ENCODE peak calls at places on chromosomes 12 and 14, in eight cellular contexts. A, P, G, T, J, L, F and D are unnamed samples.
A peak's percentile ranks its signal among the peaks of the same experiment; 100 is the strongest.

GRCh38 chr14:24982472-24983155 is 67.3 kb downstream of the STXBP6 start:
- DNase-seq in A (no peak), P (no peak), G (no peak), T (peak; percentile 69), J (no peak), L (no peak), F (no peak), D (no peak)

GRCh38 chr14:53953828-53954550 is 2.6 kb downstream of the BMP4 start:
- DNase-seq in A (peak; percentile 61), P (no peak), G (peak; percentile 38), T (peak; percentile 32), J (peak; percentile 48), L (no peak), F (no peak), D (peak; percentile 27)

GRCh38 chr14:105107351-105107750 is 42.1 kb upstream of the GPR132 start:
- DNase-seq in A (no peak), P (no peak), G (no peak), T (no peak), J (no peak), L (no peak), F (no peak), D (no peak)

GRCh38 chr14:93789366-93790130 is 1.3 kb upstream of the PRIMA1 start:
- DNase-seq in A (peak; percentile 42), P (no peak), G (no peak), T (no peak), J (no peak), L (no peak), F (no peak), D (peak; percentile 1)

GRCh38 chr12:130026608-130027176 is 122.9 kb upstream of the TMEM132D start:
- DNase-seq in A (peak; percentile 63), P (peak; percentile 35), G (no peak), T (peak; percentile 49), J (no peak), L (peak; percentile 54), F (no peak), D (no peak)

GRCh38 chr14:23299986-23300686 is 2.5 kb downstream of the PPP1R3E start:
- DNase-seq in A (no peak), P (no peak), G (no peak), T (no peak), J (no peak), L (no peak), F (no peak), D (peak; percentile 7)

GRCh38 chr14:102928412-102929348 is 6.2 kb downstream of the AMN start:
- DNase-seq in A (peak; percentile 91), P (peak; percentile 87), G (peak; percentile 58), T (no peak), J (peak; percentile 51), L (no peak), F (peak; percentile 69), D (peak; percentile 59)

GRCh38 chr14:39957987-39958386 is 525.8 kb upstream of the FBXO33 start:
- DNase-seq in A (no peak), P (no peak), G (no peak), T (no peak), J (no peak), L (no peak), F (no peak), D (no peak)

GRCh38 chr14:74502236-74503019 is 8.9 kb downstream of the ISCA2 start:
- DNase-seq in A (peak; percentile 69), P (no peak), G (no peak), T (peak; percentile 60), J (peak; percentile 32), L (peak; percentile 52), F (no peak), D (no peak)

GRCh38 chr12:25384954-25385216 is 134.2 kb upstream of the KRAS start:
- DNase-seq in A (no peak), P (no peak), G (no peak), T (no peak), J (no peak), L (no peak), F (no peak), D (no peak)

GRCh38 chr14:58733451-58734208 is 95.9 kb downstream of the DACT1 start:
- DNase-seq in A (no peak), P (no peak), G (no peak), T (no peak), J (no peak), L (no peak), F (no peak), D (no peak)

GRCh38 chr14:92613008-92613658 is 99.6 kb downstream of the RIN3 start:
- DNase-seq in A (peak; percentile 78), P (no peak), G (peak; percentile 33), T (peak; percentile 47), J (no peak), L (peak; percentile 24), F (peak; percentile 19), D (no peak)

GRCh38 chr14:96267916-96268315 is 11.9 kb downstream of the BDKRB1 start:
- DNase-seq in A (no peak), P (no peak), G (no peak), T (no peak), J (no peak), L (no peak), F (no peak), D (no peak)

GRCh38 chr14:36915089-36915488 is 253.4 kb downstream of the PAX9 start:
- DNase-seq in A (no peak), P (no peak), G (no peak), T (no peak), J (no peak), L (no peak), F (no peak), D (no peak)

GRCh38 chr12:19191563-19191962 is 62.0 kb downstream of the PLEKHA5 start:
- DNase-seq in A (no peak), P (no peak), G (no peak), T (no peak), J (no peak), L (no peak), F (no peak), D (no peak)

GRCh38 chr12:50639721-50640120 is 124.2 kb upstream of the ATF1 start:
- DNase-seq in A (no peak), P (no peak), G (no peak), T (no peak), J (no peak), L (no peak), F (no peak), D (no peak)

GRCh38 chr12:124236651-124237050 is 58.2 kb upstream of the RFLNA start:
- DNase-seq in A (no peak), P (no peak), G (no peak), T (no peak), J (no peak), L (no peak), F (no peak), D (peak; percentile 62)

GRCh38 chr12:6967548-6968100 is 2.8 kb downstream of the PHB2 start:
- DNase-seq in A (no peak), P (no peak), G (no peak), T (no peak), J (no peak), L (no peak), F (no peak), D (no peak)

GRCh38 chr12:96240656-96241055 is 46.5 kb downstream of the ELK3 start:
- DNase-seq in A (no peak), P (no peak), G (no peak), T (no peak), J (no peak), L (no peak), F (no peak), D (no peak)

GRCh38 chr12:94174576-94174975 is 26.2 kb downstream of the PLXNC1 start:
- DNase-seq in A (no peak), P (no peak), G (peak; percentile 37), T (no peak), J (no peak), L (no peak), F (no peak), D (no peak)

GRCh38 chr14:56118611-56119181 is 485 bp downstream of the PELI2 start:
- DNase-seq in A (peak; percentile 46), P (peak; percentile 44), G (peak; percentile 41), T (no peak), J (peak; percentile 38), L (no peak), F (peak; percentile 15), D (no peak)

GRCh38 chr14:60094306-60094897 is 2.7 kb downstream of the PCNX4 start:
- DNase-seq in A (peak; percentile 27), P (no peak), G (no peak), T (peak; percentile 16), J (no peak), L (peak; percentile 77), F (no peak), D (peak; percentile 50)

GRCh38 chr12:99334737-99335136 is 312.8 kb upstream of the GARIN6 start:
- DNase-seq in A (peak; percentile 9), P (no peak), G (no peak), T (no peak), J (no peak), L (no peak), F (no peak), D (no peak)

GRCh38 chr12:99332936-99333591 is 314.5 kb upstream of the GARIN6 start:
- DNase-seq in A (no peak), P (no peak), G (no peak), T (no peak), J (no peak), L (no peak), F (no peak), D (no peak)
- H3K27ac ChIP-seq in A (no peak overlapping the region), P (no peak overlapping the region), G (no peak overlapping the region), T (no peak overlapping the region), J (no peak overlapping the region), L (no peak overlapping the region), F (no peak overlapping the region), D (no peak overlapping the region)

GRCh38 chr12:53568428-53569173 is 57.6 kb downstream of the ATF7 start:
- DNase-seq in A (no peak), P (no peak), G (no peak), T (no peak), J (no peak), L (no peak), F (no peak), D (peak; percentile 61)
- H3K27ac ChIP-seq in A (peak overlapping the region; percentile 22), P (no peak overlapping the region), G (no peak overlapping the region), T (peak overlapping the region; percentile 49), J (no peak overlapping the region), L (no peak overlapping the region), F (no peak overlapping the region), D (no peak overlapping the region)

DNA sequence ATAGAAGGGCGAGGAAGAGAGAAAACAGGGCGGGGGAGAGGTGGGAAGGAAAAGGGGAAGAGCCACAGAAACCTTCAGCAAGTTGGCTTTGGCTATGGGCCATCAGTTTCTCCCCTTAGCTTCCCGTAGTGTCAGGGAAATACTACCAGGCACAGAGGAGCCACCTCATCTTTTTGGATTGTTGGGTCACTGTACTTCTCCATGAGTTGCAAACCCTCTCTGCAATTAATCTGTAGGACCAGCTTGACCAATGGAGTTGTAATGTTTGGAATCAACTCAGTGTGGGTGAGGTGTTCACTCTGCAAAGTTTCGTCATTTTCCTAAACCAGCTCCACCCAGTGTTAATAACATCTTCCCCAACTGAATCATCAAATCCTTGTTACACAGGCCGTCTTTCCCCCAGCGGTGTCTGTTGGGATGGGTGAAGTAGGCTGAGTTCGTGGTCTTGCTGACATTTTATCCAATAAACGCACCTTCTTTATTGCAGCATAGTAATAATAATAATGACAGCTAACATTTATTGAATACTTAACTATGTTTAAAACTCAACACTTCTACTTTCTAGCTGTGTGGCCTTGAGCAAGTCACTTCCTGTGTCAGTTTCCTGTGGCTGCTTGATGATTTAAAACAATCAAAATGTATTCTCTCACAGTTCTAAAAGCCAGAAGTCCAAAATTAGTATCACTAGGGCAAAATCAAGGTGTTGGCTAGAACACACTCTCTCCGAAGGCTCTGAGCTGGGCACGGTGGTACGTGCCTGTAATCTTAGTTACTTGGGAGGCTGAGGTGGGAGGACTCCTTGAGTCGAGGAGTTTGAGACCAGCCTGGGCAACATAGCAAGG is 8.1 kb upstream of the GLTP start:
- DNase-seq in A (no peak), P (no peak), G (no peak), T (peak; percentile 85), J (no peak), L (no peak), F (no peak), D (peak; percentile 98)
- H3K27ac ChIP-seq in A (no peak overlapping the region), P (peak overlapping the region; percentile 78), G (peak overlapping the region; percentile 67), T (peak overlapping the region; percentile 71), J (no peak overlapping the region), L (no peak overlapping the region), F (peak overlapping the region; percentile 46), D (peak overlapping the region; percentile 82)

GRCh38 chr12:71465794-71466193 is 26.2 kb downstream of the LGR5 start:
- DNase-seq in A (no peak), P (no peak), G (no peak), T (no peak), J (no peak), L (peak; percentile 48), F (no peak), D (no peak)
- H3K27ac ChIP-seq in A (no peak overlapping the region), P (no peak overlapping the region), G (no peak overlapping the region), T (no peak overlapping the region), J (no peak overlapping the region), L (no peak overlapping the region), F (no peak overlapping the region), D (no peak overlapping the region)